ENCODE peak calls at places on chromosomes 3 and 15, in nine cellular contexts. I is GM04504; A is T follicular helper cell; D is A549; K is Daoy; Z is stimulated activated CD4-positive, alpha-beta T cell treated with anti-CD3 and anti-CD28 coated beads, Interleukin-1b, Interleukin-23, amount 100 ng/mL, for 1 hour; V is T1000; C is breast epithelium; S is HFFc6. B is an unnamed sample.

GRCh38 chr3:182451871-182452270 is 341.4 kb upstream of the ATP11B start:
- DNase-seq in I (no peak), A (no peak), D (no peak), K (no peak), Z (no peak), V (no peak), C (no peak), S (no peak), B (no peak)

GRCh38 chr15:47688573-47689086 is 28.7 kb upstream of the SEMA6D start:
- DNase-seq in I (peak; percentile 57), A (no peak), D (no peak), K (peak; percentile 13), Z (no peak), V (no peak), C (no peak), S (peak; percentile 52), B (no peak)

GRCh38 chr3:4720316-4721075 is 227.3 kb downstream of the ITPR1 start:
- DNase-seq in I (peak; percentile 64), A (no peak), D (peak; percentile 86), K (peak; percentile 57), Z (no peak), V (peak; percentile 15), C (peak; percentile 71), S (peak; percentile 55), B (no peak)

GRCh38 chr3:31275038-31275562 is 257.6 kb upstream of the STT3B start:
- DNase-seq in I (peak; percentile 17), A (no peak), D (peak; percentile 80), K (no peak), Z (no peak), V (no peak), C (no peak), S (peak; percentile 59), B (no peak)

GRCh38 chr3:124298951-124299350 is 307.0 kb upstream of the ROPN1 start:
- DNase-seq in I (no peak), A (no peak), D (no peak), K (peak; percentile 73), Z (no peak), V (no peak), C (no peak), S (no peak), B (no peak)

GRCh38 chr15:60840306-60840702 is 361.4 kb upstream of the ICE2 start:
- DNase-seq in I (no peak), A (no peak), D (no peak), K (peak; percentile 11), Z (no peak), V (no peak), C (no peak), S (peak; percentile 54), B (no peak)

GRCh38 chr3:198080521-198081384 is 120.7 kb downstream of the LMLN start:
- DNase-seq in I (peak; percentile 24), A (peak; percentile 59), D (peak; percentile 57), K (peak; percentile 87), Z (peak; percentile 51), V (peak; percentile 76), C (peak; percentile 62), S (peak; percentile 33), B (peak; percentile 46)

GRCh38 chr3:116905805-116906204 is 196.2 kb downstream of the TUSC7 start:
- DNase-seq in I (no peak), A (no peak), D (no peak), K (peak; percentile 5), Z (no peak), V (no peak), C (no peak), S (no peak), B (no peak)

GRCh38 chr3:2579206-2579605 is 480.5 kb downstream of the CNTN4 start:
- DNase-seq in I (no peak), A (no peak), D (no peak), K (no peak), Z (no peak), V (no peak), C (no peak), S (no peak), B (no peak)

GRCh38 chr3:193693774-193694173 is 100.8 kb downstream of the OPA1 start:
- DNase-seq in I (no peak), A (no peak), D (no peak), K (no peak), Z (no peak), V (no peak), C (no peak), S (no peak), B (no peak)

GRCh38 chr3:136196064-136196400 is at the start of gene MSL2:
- DNase-seq in I (no peak), A (no peak), D (no peak), K (no peak), Z (no peak), V (peak; percentile 75), C (peak; percentile 68), S (no peak), B (no peak)

GRCh38 chr3:177516130-177517011 is 319.1 kb upstream of the TBL1XR1 start:
- DNase-seq in I (peak; percentile 10), A (no peak), D (no peak), K (peak; percentile 67), Z (no peak), V (no peak), C (no peak), S (peak; percentile 29), B (no peak)

GRCh38 chr3:144496116-144496835 is 524.7 kb downstream of the DIPK2A start:
- DNase-seq in I (no peak), A (no peak), D (no peak), K (no peak), Z (no peak), V (no peak), C (no peak), S (no peak), B (no peak)

GRCh38 chr3:61927332-61927731 is 366.0 kb downstream of the PTPRG start:
- DNase-seq in I (peak; percentile 87), A (no peak), D (no peak), K (peak; percentile 74), Z (no peak), V (no peak), C (peak; percentile 57), S (peak; percentile 56), B (no peak)

GRCh38 chr3:111582114-111582461 is 13.1 kb downstream of the ZBED2 start:
- DNase-seq in I (peak; percentile 56), A (no peak), D (peak; percentile 82), K (peak; percentile 84), Z (no peak), V (peak; percentile 17), C (no peak), S (peak; percentile 97), B (no peak)

GRCh38 chr15:49415638-49416037 is 7.4 kb upstream of the FGF7 start:
- DNase-seq in I (peak; percentile 38), A (no peak), D (no peak), K (no peak), Z (no peak), V (no peak), C (no peak), S (peak; percentile 74), B (no peak)

GRCh38 chr3:143068059-143068458 is 51.5 kb upstream of the CHST2 start:
- DNase-seq in I (no peak), A (no peak), D (no peak), K (no peak), Z (no peak), V (no peak), C (no peak), S (no peak), B (no peak)

GRCh38 chr15:22915866-22916515 is 64.2 kb downstream of the CYFIP1 start:
- DNase-seq in I (no peak), A (no peak), D (no peak), K (peak; percentile 13), Z (no peak), V (no peak), C (no peak), S (no peak), B (no peak)

GRCh38 chr3:183688869-183689268 is 8.7 kb upstream of the YEATS2 start:
- DNase-seq in I (no peak), A (no peak), D (peak; percentile 31), K (no peak), Z (no peak), V (no peak), C (no peak), S (no peak), B (no peak)

GRCh38 chr3:192514754-192515660 is 212.3 kb downstream of the FGF12 start:
- DNase-seq in I (no peak), A (no peak), D (peak; percentile 13), K (peak; percentile 49), Z (no peak), V (no peak), C (no peak), S (no peak), B (no peak)

GRCh38 chr3:151776259-151776740 is 37.6 kb upstream of the AADAC start:
- DNase-seq in I (no peak), A (no peak), D (no peak), K (no peak), Z (no peak), V (no peak), C (no peak), S (no peak), B (no peak)

GRCh38 chr15:84829428-84829827 is 12.3 kb downstream of the ALPK3 start:
- DNase-seq in I (no peak), A (no peak), D (no peak), K (no peak), Z (no peak), V (no peak), C (no peak), S (no peak), B (no peak)

GRCh38 chr3:56802411-56802745 is 629 bp upstream of the ARHGEF3 start:
- DNase-seq in I (no peak), A (no peak), D (no peak), K (no peak), Z (no peak), V (no peak), C (no peak), S (no peak), B (no peak)

GRCh38 chr3:61562042-61562809 is 855 bp downstream of the PTPRG start:
- DNase-seq in I (no peak), A (no peak), D (peak; percentile 19), K (peak; percentile 27), Z (no peak), V (no peak), C (no peak), S (no peak), B (peak; percentile 6)

GRCh38 chr3:64684715-64685261 is 3.0 kb downstream of the ADAMTS9 start:
- DNase-seq in I (no peak), A (no peak), D (no peak), K (peak; percentile 23), Z (no peak), V (peak; percentile 56), C (no peak), S (no peak), B (no peak)

GRCh38 chr15:82832601-82833209 is 23.3 kb downstream of the WHAMM start:
- DNase-seq in I (peak; percentile 62), A (no peak), D (peak; percentile 56), K (peak; percentile 75), Z (no peak), V (peak; percentile 12), C (no peak), S (peak; percentile 93), B (peak; percentile 41)

GRCh38 chr15:33234019-33234418 is 39.5 kb upstream of the FMN1 start:
- DNase-seq in I (peak; percentile 15), A (no peak), D (peak; percentile 65), K (peak; percentile 54), Z (no peak), V (peak; percentile 9), C (no peak), S (peak; percentile 51), B (no peak)

GRCh38 chr15:67407709-67408257 is 113.1 kb upstream of the C15orf61 start:
- DNase-seq in I (no peak), A (no peak), D (no peak), K (no peak), Z (no peak), V (no peak), C (no peak), S (no peak), B (no peak)

GRCh38 chr3:17339233-17339632 is 403.2 kb downstream of the TBC1D5 start:
- DNase-seq in I (no peak), A (no peak), D (no peak), K (no peak), Z (no peak), V (no peak), C (no peak), S (no peak), B (no peak)

GRCh38 chr3:124985358-124985757 is 50.8 kb upstream of the MUC13 start:
- DNase-seq in I (peak; percentile 73), A (no peak), D (peak; percentile 46), K (peak; percentile 80), Z (no peak), V (no peak), C (no peak), S (peak; percentile 72), B (no peak)

GRCh38 chr3:15460891-15461524 is 33.6 kb downstream of the EAF1 start:
- DNase-seq in I (no peak), A (no peak), D (no peak), K (no peak), Z (no peak), V (no peak), C (no peak), S (no peak), B (no peak)